ENCODE peak calls at places on chromosomes 2 and 18, in eight cellular contexts. Q, I, O, Z, J, C, Y and B are unnamed samples.

GRCh38 chr18:74949611-74950010 is 259.3 kb downstream of the PTGR3 start:
- DNase-seq in Y (no peak), Z (no peak), I (no peak), Q (no peak), C (no peak), O (no peak), J (no peak), B (no peak)

GRCh38 chr18:10872297-10872696 is 277.1 kb downstream of the PIEZO2 start:
- DNase-seq in Z (no peak), I (no peak), Y (no peak), J (no peak), O (no peak), C (no peak), Q (no peak), B (no peak)

GRCh38 chr2:236787885-236788284 is 218.3 kb downstream of the ACKR3 start:
- DNase-seq in I (no peak), J (no peak), Z (no peak), Q (no peak), O (no peak), C (no peak), Y (no peak), B (peak)

GRCh38 chr2:177683473-177684069 is 291.0 kb downstream of the AGPS start:
- DNase-seq in Y (no peak), Z (no peak), I (no peak), C (no peak), O (no peak), J (no peak), Q (no peak), B (no peak)

GRCh38 chr2:31238906-31239841 is 5.2 kb downstream of the EHD3 start:
- DNase-seq in Z (no peak), Y (no peak), Q (no peak), I (no peak), O (no peak), C (no peak), J (no peak), B (no peak)

GRCh38 chr2:177783835-177784448 is 288.6 kb downstream of the PDE11A start:
- DNase-seq in Q (no peak), C (no peak), J (no peak), I (no peak), Z (no peak), O (no peak), Y (no peak), B (peak)

GRCh38 chr2:7693246-7694065 is 776.2 kb downstream of the RNF144A start:
- DNase-seq in Q (no peak), Z (no peak), J (no peak), O (no peak), Y (no peak), I (no peak), C (no peak), B (no peak)

GRCh38 chr18:65735166-65735565 is 15.6 kb upstream of the CDH7 start:
- DNase-seq in Q (peak), Z (no peak), Y (no peak), O (no peak), J (no peak), C (no peak), I (no peak), B (no peak)

GRCh38 chr18:5167827-5168226 is 29.2 kb downstream of the AKAIN1 start:
- DNase-seq in C (no peak), J (no peak), Z (no peak), Y (no peak), O (no peak), Q (no peak), I (no peak), B (no peak)

GRCh38 chr18:50240083-50240563 is 26.2 kb downstream of the CFAP53 start:
- DNase-seq in I (no peak), Y (no peak), J (peak), C (no peak), O (no peak), Q (no peak), Z (no peak), B (no peak)

GRCh38 chr2:1742680-1743395 is 1.5 kb downstream of the PXDN start:
- DNase-seq in Q (peak), J (no peak), O (peak), Z (no peak), I (no peak), Y (no peak), C (peak), B (no peak)

GRCh38 chr2:185738679-185739472 is at the start of gene FSIP2:
- DNase-seq in C (peak), Q (no peak), O (no peak), Z (no peak), Y (peak), I (peak), J (no peak), B (no peak)

GRCh38 chr2:15931514-15931870 is 8.9 kb upstream of the MYCN start:
- DNase-seq in C (no peak), J (no peak), Q (no peak), Y (no peak), I (no peak), Z (no peak), O (no peak), B (no peak)

GRCh38 chr2:25305809-25306208 is 35.9 kb downstream of the DNMT3A start:
- DNase-seq in Z (no peak), Q (no peak), C (no peak), O (no peak), J (no peak), I (no peak), Y (no peak), B (no peak)

GRCh38 chr2:201208563-201209252 is 25.8 kb downstream of the CASP10 start:
- DNase-seq in I (no peak), J (no peak), O (no peak), C (no peak), Q (no peak), Y (no peak), Z (no peak), B (peak)

GRCh38 chr2:120990451-120990871 is 254.8 kb downstream of the GLI2 start:
- DNase-seq in I (no peak), Q (no peak), Z (no peak), Y (no peak), J (no peak), O (no peak), C (no peak), B (no peak)

GRCh38 chr2:104102615-104103014 is 751.3 kb upstream of the POU3F3 start:
- DNase-seq in Y (no peak), I (no peak), O (no peak), C (no peak), J (no peak), Z (no peak), Q (no peak), B (no peak)

GRCh38 chr2:176103634-176104337 is 3.3 kb upstream of the HOXD11 start:
- DNase-seq in Y (no peak), Q (no peak), Z (no peak), I (no peak), C (peak), O (no peak), J (no peak), B (no peak)

GRCh38 chr18:12747530-12748315 is 44.9 kb downstream of the PSMG2 start:
- DNase-seq in J (no peak), Y (no peak), C (no peak), Q (no peak), Z (no peak), I (peak), O (no peak), B (no peak)

GRCh38 chr18:36284671-36285295 is 12.7 kb upstream of the FHOD3 start:
- DNase-seq in J (peak), C (peak), Y (peak), Z (peak), Q (peak), I (peak), O (peak), B (no peak)

GRCh38 chr18:49561377-49562193 is at the start of gene LIPG:
- DNase-seq in J (peak), Q (peak), C (peak), O (peak), I (peak), Z (peak), Y (peak), B (no peak)

GRCh38 chr2:437772-438393 is 150.0 kb upstream of the ALKAL2 start:
- DNase-seq in C (peak), I (no peak), J (no peak), Q (no peak), Y (no peak), Z (no peak), O (no peak), B (peak)

GRCh38 chr18:72342933-72343332 is 201.2 kb downstream of the CBLN2 start:
- DNase-seq in Z (no peak), Q (no peak), C (no peak), Y (no peak), O (no peak), I (no peak), J (no peak), B (no peak)

GRCh38 chr2:153986488-153987229 is 114.9 kb downstream of the GALNT13 start:
- DNase-seq in Z (no peak), Y (peak), O (peak), C (no peak), Q (no peak), J (peak), I (no peak), B (no peak)
- TF ChIP-seq REST in Z (no peak), Y (no peak), O (no peak), C (no peak), Q (no peak), J (no peak), I (no peak), B (no peak)

DNA sequence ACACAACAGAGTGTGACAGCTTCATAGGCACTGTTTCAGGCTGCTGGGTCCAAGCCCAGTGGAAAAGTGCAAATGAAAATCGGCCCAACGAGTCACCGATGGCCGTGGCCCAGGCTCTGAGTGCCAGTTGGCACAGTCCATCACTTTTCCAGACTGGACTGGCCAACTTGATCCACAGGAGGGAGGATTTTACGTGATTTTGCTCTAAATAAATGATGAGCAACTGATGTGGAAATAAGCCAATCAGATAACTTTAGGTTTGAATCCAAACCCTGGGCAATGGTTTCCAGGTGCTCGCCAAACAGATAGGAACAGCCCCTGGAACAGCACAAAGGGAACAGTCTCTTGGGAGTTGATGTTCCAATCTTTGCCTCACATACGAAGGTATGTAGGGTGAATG is 113.9 kb downstream of the SP3 start:
- DNase-seq in I (no peak), J (no peak), Y (no peak), C (no peak), Z (no peak), Q (peak), O (no peak), B (no peak)
- TF ChIP-seq REST in I (no peak), J (no peak), Y (no peak), C (no peak), Z (no peak), Q (no peak), O (no peak), B (no peak)

GRCh38 chr2:36770542-36771287 is 74.2 kb downstream of the VIT start:
- DNase-seq in Z (peak), C (peak), Y (peak), Q (peak), I (peak), J (peak), O (peak), B (peak)
- TF ChIP-seq REST in Z (no peak), C (no peak), Y (no peak), Q (no peak), I (no peak), J (no peak), O (no peak), B (no peak)

GRCh38 chr18:57839942-57840381 is 36.8 kb upstream of the ATP8B1 start:
- DNase-seq in Q (no peak), O (no peak), I (no peak), C (no peak), Z (no peak), J (no peak), Y (no peak), B (no peak)
- TF ChIP-seq REST in Q (no peak), O (no peak), I (no peak), C (no peak), Z (no peak), J (no peak), Y (no peak), B (no peak)

DNA sequence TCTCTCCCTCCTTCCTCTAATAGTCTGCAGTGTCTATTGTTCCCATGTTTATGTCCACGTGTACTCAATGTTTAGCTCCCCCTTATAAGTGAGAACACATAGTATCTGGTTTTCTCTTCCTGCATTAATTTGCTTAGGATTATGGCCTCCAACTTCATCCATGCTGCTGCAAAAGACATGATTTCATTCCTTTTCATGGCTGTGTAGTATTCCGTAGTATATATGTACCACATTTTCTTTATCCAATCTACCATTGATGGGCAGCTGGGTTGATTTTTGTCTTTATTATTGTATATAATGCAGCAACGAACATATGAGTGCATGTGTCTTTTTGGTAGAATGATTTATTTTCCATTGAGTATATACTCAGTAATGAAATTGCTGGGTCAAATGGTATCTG is 13.8 kb downstream of the GKN2 start:
- DNase-seq in I (no peak), O (no peak), C (no peak), Y (no peak), Z (no peak), Q (no peak), J (no peak), B (no peak)
- TF ChIP-seq REST in I (no peak), O (no peak), C (no peak), Y (no peak), Z (no peak), Q (no peak), J (no peak), B (no peak)

GRCh38 chr2:9194352-9194751 is 12.3 kb upstream of the ASAP2 start:
- DNase-seq in Y (no peak), Q (no peak), J (no peak), Z (no peak), I (no peak), C (no peak), O (no peak), B (no peak)

GRCh38 chr2:9188823-9189222 is 17.8 kb upstream of the ASAP2 start:
- DNase-seq in C (no peak), Z (no peak), O (no peak), I (no peak), J (no peak), Y (no peak), Q (no peak), B (no peak)

GRCh38 chr2:9192712-9193111 is 13.9 kb upstream of the ASAP2 start:
- DNase-seq in J (no peak), Z (no peak), C (no peak), Y (no peak), Q (no peak), O (no peak), I (no peak), B (no peak)

GRCh38 chr2:9189901-9190300 is 16.7 kb upstream of the ASAP2 start:
- DNase-seq in Q (no peak), Y (no peak), C (no peak), Z (no peak), I (no peak), O (no peak), J (no peak), B (no peak)

DNA sequence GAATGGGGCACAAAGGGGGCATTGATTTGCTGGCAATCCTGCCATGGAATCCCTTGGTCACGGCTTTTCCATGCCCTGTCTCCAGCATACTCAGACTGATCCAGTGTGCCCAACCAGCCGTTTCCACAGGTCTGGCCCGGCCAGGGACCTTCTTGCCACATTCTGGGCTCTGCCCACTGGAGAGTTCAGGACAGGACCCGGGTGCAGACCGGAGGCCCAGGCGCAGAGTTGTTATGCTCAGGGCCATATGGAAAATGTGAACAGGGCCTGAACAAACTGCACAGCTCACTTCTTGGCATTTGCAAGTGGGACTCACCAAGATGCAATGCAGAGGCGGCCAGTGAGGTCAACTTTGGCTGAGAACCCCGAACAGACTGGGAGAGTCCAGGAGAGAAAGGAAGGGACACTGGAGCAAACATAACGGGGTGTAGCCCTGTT is 15.5 kb upstream of the ASAP2 start:
- DNase-seq in Y (peak), J (no peak), C (peak), Q (peak), I (no peak), Z (no peak), O (no peak), B (no peak)
- TF ChIP-seq REST in Y (no peak), J (no peak), C (no peak), Q (no peak), I (no peak), Z (no peak), O (no peak), B (no peak)

DNA sequence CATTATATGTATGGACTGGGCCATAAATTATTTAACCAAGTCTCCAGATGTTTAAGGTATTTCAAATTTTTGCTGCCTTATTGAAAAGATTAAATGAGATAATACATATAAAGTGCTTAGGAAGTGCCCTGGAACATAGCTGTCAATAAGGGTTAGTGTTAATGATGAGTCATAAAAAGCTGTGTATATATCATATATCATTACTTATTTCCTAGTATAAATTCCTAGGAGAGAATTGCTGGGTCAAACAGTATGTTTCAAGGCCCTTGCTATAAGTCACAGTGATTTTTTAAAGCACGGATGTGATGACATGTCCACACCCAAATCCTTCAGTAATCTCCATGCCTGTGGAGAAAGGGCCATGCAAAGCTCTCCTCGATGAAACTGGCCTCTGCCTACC is 8.4 kb downstream of the ZNF2 start:
- DNase-seq in I (no peak), J (no peak), Z (no peak), Y (no peak), Q (no peak), O (no peak), C (no peak), B (no peak)
- TF ChIP-seq REST in I (no peak), J (no peak), Z (no peak), Y (no peak), Q (no peak), O (no peak), C (no peak), B (no peak)

DNA sequence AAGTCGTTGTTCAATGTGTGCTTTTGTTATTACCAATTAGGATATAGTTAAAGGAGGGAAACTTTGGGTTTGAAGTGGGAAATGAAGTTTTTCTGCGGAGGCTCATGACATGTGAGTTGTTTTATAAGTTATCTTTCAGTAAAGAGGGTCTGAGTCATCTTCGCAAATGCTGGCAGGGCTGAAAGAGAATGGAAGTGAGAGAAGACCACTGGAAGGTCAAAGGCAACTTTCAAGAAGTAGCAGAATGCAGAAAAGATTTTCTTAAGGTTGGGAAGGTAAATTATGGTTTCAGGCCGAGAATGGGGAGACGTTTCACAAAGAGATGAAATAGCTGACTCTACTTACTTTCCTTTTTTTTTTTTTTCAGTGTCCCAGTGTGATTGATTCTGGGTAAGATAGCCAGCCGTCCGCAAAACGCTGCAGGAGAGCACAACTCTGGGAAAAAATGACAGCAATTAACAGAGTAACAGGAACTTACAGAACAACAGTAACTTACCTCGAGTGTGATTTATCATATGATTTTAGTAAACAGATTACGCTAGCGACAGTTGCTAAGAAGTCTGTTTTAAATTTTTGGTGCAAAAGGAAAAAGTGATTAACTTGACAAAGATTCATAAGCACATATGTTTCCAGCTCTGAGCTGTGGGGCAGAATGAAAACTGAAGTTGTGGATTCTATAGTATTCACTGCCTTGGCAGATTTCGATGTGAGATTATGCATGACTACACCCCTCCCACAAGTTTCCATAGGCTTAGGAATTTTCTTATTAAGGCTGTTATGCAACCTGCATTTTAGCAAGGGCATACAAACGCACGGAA is 46.8 kb upstream of the ACTR3 start:
- DNase-seq in Z (no peak), Q (no peak), J (no peak), Y (no peak), C (no peak), O (no peak), I (no peak), B (no peak)
- TF ChIP-seq REST in Z (no peak), Q (no peak), J (no peak), Y (no peak), C (no peak), O (no peak), I (no peak), B (no peak)